ENCODE peak calls at places on chromosomes 7 and 10, in ten cellular contexts. I is SW 1271; F is stimulated activated CD4-positive, alpha-beta T cell treated with anti-CD3 and anti-CD28 coated beads, TNF-alpha, amount 100 ng/mL, for 4 hours; X is NCI-H510A; D is AG10803; H is NCI-H2171 treated with DMSO at 0.1 percent for 48 hours; O is HuH-7; T is mucosa of gallbladder; U is hypothalamus; Z is OCI-M1. S is an unnamed sample.

GRCh38 chr10:11447571-11447970 is 163.9 kb downstream of the USP6NL start:
- DNase-seq in Z (no peak), T (no peak), H (no peak), U (no peak), D (no peak), F (no peak), I (no peak), O (no peak), X (no peak), S (no peak)

GRCh38 chr7:142785841-142786250 is 15.1 kb downstream of the PRSS2 start:
- DNase-seq in U (no peak), I (no peak), F (no peak), T (peak; percentile 19), D (no peak), O (no peak), X (no peak), H (no peak), Z (no peak), S (no peak)

GRCh38 chr7:100003711-100004661 is 11.4 kb upstream of the ZKSCAN1 start:
- DNase-seq in I (no peak), X (peak; percentile 93), U (no peak), D (no peak), F (no peak), T (peak; percentile 89), H (no peak), Z (no peak), O (peak; percentile 92), S (no peak)

GRCh38 chr7:65722361-65722792 is 150.5 kb upstream of the VKORC1L1 start:
- DNase-seq in F (peak; percentile 28), X (no peak), Z (peak; percentile 55), U (no peak), T (peak; percentile 66), O (peak; percentile 48), D (peak; percentile 12), H (peak; percentile 69), I (no peak), S (peak; percentile 77)

GRCh38 chr7:94154858-94155257 is 150.7 kb upstream of the BET1 start:
- DNase-seq in U (no peak), O (no peak), Z (peak; percentile 59), H (no peak), D (no peak), I (no peak), T (no peak), F (no peak), X (no peak), S (no peak)

GRCh38 chr7:1397491-1398327 is 61.6 kb downstream of the MICALL2 start:
- DNase-seq in O (no peak), H (no peak), I (no peak), D (peak; percentile 68), T (no peak), U (no peak), X (no peak), F (no peak), Z (no peak), S (no peak)

GRCh38 chr10:108147346-108147745 is 982.8 kb upstream of the SORCS1 start:
- DNase-seq in T (no peak), I (no peak), X (no peak), Z (peak; percentile 5), O (no peak), H (no peak), F (no peak), D (no peak), U (no peak), S (no peak)

GRCh38 chr7:5677538-5678294 is 103.7 kb downstream of the RNF216 start:
- DNase-seq in F (no peak), T (peak; percentile 60), I (no peak), X (no peak), D (peak; percentile 79), O (peak; percentile 60), U (peak; percentile 53), H (peak; percentile 78), Z (peak; percentile 70), S (no peak)

GRCh38 chr7:96179863-96180262 is 142.0 kb downstream of the SLC25A13 start:
- DNase-seq in O (no peak), I (no peak), H (no peak), F (no peak), D (peak; percentile 21), U (no peak), X (no peak), T (no peak), Z (peak; percentile 37), S (no peak)

GRCh38 chr10:35606423-35606822 is 1.3 kb downstream of the GJD4 start:
- DNase-seq in F (no peak), D (peak; percentile 29), O (no peak), T (no peak), X (no peak), U (no peak), Z (no peak), H (no peak), I (no peak), S (no peak)

GRCh38 chr10:22320591-22321155 is at the start of gene BMI1:
- DNase-seq in T (peak; percentile 79), F (peak; percentile 50), H (peak; percentile 64), O (peak; percentile 95), Z (peak; percentile 87), D (peak; percentile 75), I (no peak), X (peak; percentile 53), U (peak; percentile 63), S (peak; percentile 19)

GRCh38 chr10:49605177-49605938 is 4.8 kb upstream of the SLC18A3 start:
- DNase-seq in Z (no peak), T (no peak), F (no peak), I (no peak), H (no peak), O (no peak), D (no peak), X (no peak), U (no peak), S (no peak)

S was measured in NCI-H2107.